ENCODE peak calls at places on chromosomes 6 and 20, in ten cellular contexts. A, D, F, J, H, V, T, I, P and S are unnamed samples.

GRCh38 chr6:144305985-144306384 is 20.9 kb downstream of the UTRN start:
- DNase-seq in D (peak), F (no peak), H (no peak), P (no peak), T (no peak), V (no peak), I (no peak), J (no peak), A (no peak), S (no peak)

GRCh38 chr20:60024801-60025200 is 66.6 kb downstream of the CDH26 start:
- DNase-seq in T (no peak), J (no peak), V (no peak), D (no peak), I (no peak), P (no peak), A (no peak), H (no peak), F (no peak), S (no peak)

GRCh38 chr20:43446361-43446879 is 11.3 kb upstream of the SRSF6 start:
- DNase-seq in H (no peak), A (peak), I (no peak), J (no peak), P (no peak), D (no peak), F (no peak), V (no peak), T (no peak), S (no peak)

GRCh38 chr20:2084703-2085102 is 16.9 kb upstream of the STK35 start:
- DNase-seq in D (no peak), P (no peak), J (no peak), H (no peak), V (no peak), A (peak), T (no peak), F (no peak), I (no peak), S (no peak)

GRCh38 chr6:135888818-135889217 is 37.3 kb downstream of the PDE7B start:
- DNase-seq in H (no peak), F (no peak), D (no peak), J (no peak), P (no peak), V (no peak), A (no peak), I (no peak), T (no peak), S (no peak)

GRCh38 chr20:11912013-11912663 is 5.6 kb upstream of the BTBD3 start:
- DNase-seq in F (no peak), D (no peak), P (no peak), J (peak), T (no peak), I (peak), H (no peak), V (no peak), A (peak), S (no peak)

GRCh38 chr20:5621305-5621704 is 128.9 kb upstream of the SHLD1 start:
- DNase-seq in T (peak), D (no peak), H (peak), I (no peak), V (no peak), A (no peak), F (no peak), J (peak), P (peak), S (no peak)

GRCh38 chr6:3750324-3751018 is 1.0 kb downstream of the PXDC1 start:
- DNase-seq in V (peak), A (peak), H (peak), D (no peak), F (peak), I (peak), T (peak), P (peak), J (peak), S (peak)

GRCh38 chr6:75205776-75206334 is at the start of gene COL12A1:
- DNase-seq in I (peak), J (peak), D (no peak), F (peak), T (peak), A (peak), H (no peak), P (no peak), V (peak), S (peak)

GRCh38 chr6:68238097-68238597 is 396.9 kb upstream of the ADGRB3 start:
- DNase-seq in H (no peak), P (no peak), V (no peak), F (no peak), J (peak), I (no peak), T (no peak), A (peak), D (no peak), S (no peak)

GRCh38 chr6:125986956-125987617 is 747 bp downstream of the TRMT11 start:
- DNase-seq in T (no peak), I (peak), P (peak), F (no peak), D (no peak), V (no peak), J (no peak), H (no peak), A (peak), S (peak)

GRCh38 chr6:55014321-55015088 is 159.8 kb upstream of the HCRTR2 start:
- DNase-seq in T (no peak), V (no peak), F (no peak), A (peak), P (no peak), H (no peak), D (no peak), I (no peak), J (no peak), S (no peak)

GRCh38 chr20:39021748-39022147 is 59.6 kb downstream of the DHX35 start:
- DNase-seq in I (no peak), H (no peak), P (no peak), D (no peak), T (no peak), F (no peak), A (no peak), V (no peak), J (no peak), S (no peak)